ENCODE peak calls at places on chromosomes 11 and 22, in five cellular contexts. J is spleen, I is A549, L is hepatocyte, Z is mesenchymal stem cell. H is an unnamed sample.

GRCh38 chr22:24503137-24503850 is 8.2 kb downstream of the UPB1 start:
- DNase-seq in I (peak), J (peak), L (peak), Z (peak), H (peak)

GRCh38 chr22:32476286-32476685 is 1.7 kb downstream of the FBXO7 start:
- DNase-seq in I (no peak), Z (peak), J (no peak), L (no peak), H (no peak)

GRCh38 chr11:44275961-44276550 is 33.9 kb downstream of the ALX4 start:
- DNase-seq in J (peak), I (no peak), L (no peak), Z (no peak), H (no peak)

GRCh38 chr11:97110376-97110775 is 720.6 kb downstream of the JRKL start:
- DNase-seq in L (no peak), Z (no peak), J (no peak), I (no peak), H (peak)

GRCh38 chr11:40877981-40878380 is 581.5 kb downstream of the LRRC4C start:
- DNase-seq in J (no peak), I (no peak), Z (no peak), L (no peak), H (no peak)

GRCh38 chr11:86486261-86487030 is 111.8 kb downstream of the CCDC81 start:
- DNase-seq in J (peak), L (peak), I (no peak), Z (no peak), H (no peak)

GRCh38 chr11:72005347-72006260 is 6.9 kb downstream of the IL18BP start:
- DNase-seq in Z (no peak), L (no peak), I (no peak), J (no peak), H (no peak)

GRCh38 chr11:6320411-6321207 is at the start of gene CAVIN3:
- DNase-seq in Z (peak), I (peak), L (peak), J (peak), H (peak)

GRCh38 chr11:87173185-87174039 is 135.7 kb downstream of the TMEM135 start:
- DNase-seq in Z (peak), I (peak), L (peak), J (no peak), H (peak)

GRCh38 chr11:36009469-36009868 is 65.6 kb downstream of the LDLRAD3 start:
- DNase-seq in I (no peak), L (no peak), J (no peak), Z (peak), H (peak)

GRCh38 chr11:35030716-35031213 is 108.2 kb upstream of the CD44 start:
- DNase-seq in Z (peak), L (peak), J (no peak), I (peak), H (peak)

GRCh38 chr11:123209591-123209990 is 14.5 kb upstream of the CLMP start:
- DNase-seq in J (no peak), Z (no peak), I (no peak), L (no peak), H (no peak)

GRCh38 chr22:48827228-48827810 is 1000.4 kb downstream of the BRD1 start:
- DNase-seq in Z (no peak), I (no peak), J (no peak), L (no peak), H (peak)

GRCh38 chr11:104661481-104661880 is 236.8 kb downstream of the CASP12 start:
- DNase-seq in L (no peak), J (no peak), Z (no peak), I (no peak), H (no peak)

DNA sequence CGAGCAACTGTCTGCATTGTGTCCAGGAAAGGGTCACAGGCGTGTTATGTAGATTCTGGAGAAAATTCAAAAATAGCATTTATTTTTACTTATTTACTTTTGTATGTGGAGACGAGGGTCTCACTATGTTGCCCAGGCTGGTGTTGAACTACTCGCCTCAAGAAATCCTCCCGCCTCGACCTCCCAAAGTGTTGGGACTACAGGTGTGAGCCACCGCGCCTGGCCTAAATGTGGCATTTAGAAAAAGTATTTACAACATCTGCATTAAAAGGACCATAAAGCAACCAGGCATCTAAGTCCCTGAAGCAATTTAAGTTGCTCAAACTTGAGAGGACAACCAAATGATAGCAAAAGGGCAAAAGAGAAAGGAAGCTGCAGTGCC is 637 bp downstream of the TRIM66 start:
- DNase-seq in J (no peak), L (no peak), I (no peak), Z (no peak), H (no peak)
- H3K4me3 ChIP-seq in J (peak), L (peak), I (peak), Z (peak), H (peak)

GRCh38 chr11:102561636-102562035 is 31.1 kb upstream of the MMP7 start:
- DNase-seq in Z (no peak), J (no peak), I (no peak), L (no peak), H (no peak)

GRCh38 chr11:102564110-102564509 is 33.6 kb upstream of the MMP7 start:
- DNase-seq in Z (peak), I (peak), J (no peak), L (peak), H (peak)

GRCh38 chr11:102560555-102561011 is 30.0 kb upstream of the MMP7 start:
- DNase-seq in Z (peak), J (no peak), I (no peak), L (no peak), H (peak)

GRCh38 chr11:102555091-102555490 is 24.5 kb upstream of the MMP7 start:
- DNase-seq in Z (no peak), I (no peak), L (no peak), J (no peak), H (no peak)

GRCh38 chr11:102559839-102560238 is 29.3 kb upstream of the MMP7 start:
- DNase-seq in J (no peak), I (no peak), L (no peak), Z (no peak), H (no peak)
- H3K4me3 ChIP-seq in J (no peak), I (no peak), L (no peak), Z (no peak), H (no peak)

DNA sequence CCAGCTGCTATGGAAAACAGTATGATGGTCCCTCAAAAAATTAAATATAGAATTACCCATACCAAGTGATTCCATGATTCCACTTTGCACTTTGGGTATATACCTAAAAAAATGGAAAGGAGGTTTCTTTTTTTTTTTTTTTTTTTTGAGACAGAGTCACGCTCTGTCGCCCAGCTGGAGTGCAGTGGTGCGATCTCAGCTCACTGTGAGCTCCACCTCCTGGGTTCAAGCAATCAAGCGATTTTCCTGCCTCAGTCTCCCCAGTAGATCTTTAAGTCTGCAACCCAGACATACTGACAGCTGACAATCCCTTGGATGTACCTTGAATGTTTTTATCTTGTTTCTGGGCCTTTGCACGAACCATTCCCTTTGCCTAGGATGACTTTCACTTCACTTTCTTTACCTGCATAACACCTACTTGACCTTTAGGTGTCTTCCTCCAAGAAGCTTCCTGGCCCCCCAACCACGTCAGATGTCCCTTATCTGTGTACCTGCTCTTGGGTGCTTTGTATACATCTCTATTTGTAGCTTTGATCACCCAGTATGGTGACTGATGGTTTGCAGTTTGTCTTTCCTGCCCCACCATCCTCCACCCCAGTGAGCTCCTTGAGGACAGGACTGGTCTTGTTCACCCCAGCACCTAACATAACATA is 11.6 kb downstream of the UCP3 start:
- DNase-seq in Z (no peak), L (no peak), J (peak), I (no peak), H (no peak)
- H3K4me3 ChIP-seq in Z (no peak), L (no peak), J (no peak), I (no peak), H (no peak)

GRCh38 chr22:27255580-27255979 is 546.0 kb downstream of the MN1 start:
- DNase-seq in J (no peak), Z (no peak), L (no peak), I (no peak), H (no peak)
- H3K4me3 ChIP-seq in J (no peak), Z (no peak), L (no peak), I (no peak), H (no peak)

GRCh38 chr11:78420796-78421209 is 3.2 kb upstream of the GAB2 start:
- DNase-seq in J (peak), I (no peak), L (peak), Z (peak), H (peak)
- H3K4me3 ChIP-seq in J (no peak), I (no peak), L (no peak), Z (peak), H (no peak)

H was measured in epithelial cell of esophagus.